ENCODE peak calls at places on chromosomes 7 and 10, in six cellular contexts. T is AG20443; V is amygdala; N is SW480; E is activated CD8-positive, alpha-beta memory T cell treated with anti-CD3 and anti-CD28 coated beads, Interleukin-2, amount 50 U/mL, for 48 hours; Y is T follicular helper cell. D is an unnamed sample.

GRCh38 chr10:86321568-86321967 is 45.0 kb downstream of the GRID1 start:
- DNase-seq in T (no peak), V (no peak), N (no peak), E (no peak), Y (no peak), D (no peak)

GRCh38 chr7:50540785-50541579 is 24.2 kb downstream of the DDC start:
- DNase-seq in T (no peak), V (no peak), N (no peak), E (no peak), Y (no peak), D (no peak)

GRCh38 chr7:81690251-81690650 is 79.6 kb downstream of the HGF start:
- DNase-seq in T (no peak), V (no peak), N (no peak), E (no peak), Y (no peak), D (peak)

GRCh38 chr10:62386401-62387320 is 12.5 kb downstream of the ZNF365 start:
- DNase-seq in T (no peak), V (no peak), N (no peak), E (no peak), Y (no peak), D (no peak)

GRCh38 chr10:91908358-91909177 is 718 bp downstream of the FGFBP3 start:
- DNase-seq in T (peak), V (peak), N (peak), E (peak), Y (peak), D (peak)

GRCh38 chr10:30915141-30915540 is 116.5 kb downstream of the ZNF438 start:
- DNase-seq in T (no peak), V (no peak), N (no peak), E (no peak), Y (no peak), D (no peak)

GRCh38 chr7:81415181-81415580 is 354.7 kb downstream of the HGF start:
- DNase-seq in T (no peak), V (no peak), N (no peak), E (no peak), Y (no peak), D (no peak)

GRCh38 chr7:34275629-34276028 is 370.3 kb downstream of the BMPER start:
- DNase-seq in T (no peak), V (no peak), N (no peak), E (no peak), Y (no peak), D (no peak)

GRCh38 chr10:31741473-31741872 is 187.2 kb downstream of the ARHGAP12 start:
- DNase-seq in T (no peak), V (no peak), N (no peak), E (no peak), Y (no peak), D (no peak)

GRCh38 chr10:126536148-126536547 is 134.3 kb downstream of the C10orf90 start:
- DNase-seq in T (peak), V (no peak), N (no peak), E (no peak), Y (no peak), D (no peak)